ENCODE peak calls at places on chromosomes 1 and 21, in ten cellular contexts. Z is stimulated activated CD8-positive, alpha-beta memory T cell treated with anti-CD3 and anti-CD28 coated beads, Interleukin-15, amount 100 ng/mL, for 4 hours; G is T1000; X is NCI-H2029 treated with DMSO at 0.1 percent for 48 hours; I is GM04504; S is activated CD4-positive, alpha-beta T cell treated with anti-CD3 and anti-CD28 coated beads, Interleukin-2, amount 10 ng/mL, durations not matched to agents 7 days and 5 days; M is skeletal muscle cell; H is activated T-cell treated with anti-CD3 and anti-CD28 coated beads, Interleukin-2, amount 50 U/mL, for 4 hours; V is myocyte; K is kidney tubule cell. B is an unnamed sample.

GRCh38 chr1:224644553-224645154 is 28.5 kb downstream of the CNIH3 start:
- DNase-seq in V (peak), I (no peak), S (peak), K (peak), H (peak), X (no peak), M (no peak), G (peak), Z (peak), B (peak)

GRCh38 chr1:149916193-149916926 is 1.3 kb downstream of the SV2A start:
- DNase-seq in I (no peak), G (no peak), M (no peak), H (no peak), K (peak), X (no peak), S (no peak), Z (no peak), V (no peak), B (no peak)

GRCh38 chr1:152218762-152219436 is 5.1 kb downstream of the HRNR start:
- DNase-seq in S (no peak), K (no peak), H (no peak), X (no peak), G (no peak), Z (no peak), M (no peak), V (no peak), I (no peak), B (no peak)

GRCh38 chr1:153505576-153505975 is 30.2 kb downstream of the S100A6 start:
- DNase-seq in G (no peak), M (no peak), K (no peak), S (no peak), X (no peak), V (no peak), H (no peak), Z (no peak), I (no peak), B (no peak)

GRCh38 chr21:36719614-36720013 is 20.7 kb downstream of the SIM2 start:
- DNase-seq in M (no peak), K (peak), H (no peak), G (no peak), V (no peak), Z (no peak), S (no peak), X (no peak), I (no peak), B (no peak)

GRCh38 chr21:38590449-38590848 is 92.2 kb upstream of the ERG start:
- DNase-seq in Z (no peak), I (no peak), S (no peak), G (no peak), V (no peak), H (no peak), M (no peak), K (no peak), X (no peak), B (no peak)

GRCh38 chr1:53057134-53057533 is 4.9 kb upstream of the PODN start:
- DNase-seq in X (no peak), K (no peak), H (no peak), I (peak), G (no peak), M (no peak), V (no peak), Z (no peak), S (no peak), B (no peak)

GRCh38 chr1:44068442-44068861 is 37.2 kb upstream of the SLC6A9 start:
- DNase-seq in K (no peak), Z (no peak), I (no peak), V (no peak), G (no peak), H (no peak), S (no peak), M (no peak), X (no peak), B (no peak)

GRCh38 chr1:31977361-31978131 is 36.1 kb upstream of the KHDRBS1 start:
- DNase-seq in H (no peak), Z (no peak), G (no peak), M (peak), V (peak), I (peak), K (no peak), X (no peak), S (no peak), B (no peak)

GRCh38 chr1:10980094-10980577 is 32.3 kb upstream of the TARDBP start:
- DNase-seq in X (peak), K (peak), V (peak), H (no peak), M (no peak), I (peak), S (no peak), Z (no peak), G (no peak), B (no peak)